ENCODE peak calls at places on chromosomes 1 and 21, in four cellular contexts. B is stimulated activated CD8-positive, alpha-beta memory T cell treated with anti-CD3 and anti-CD28 coated beads, Interleukin-15, amount 100 ng/mL, for 24 hours; W is EH; A is coronary artery. L is an unnamed sample.

GRCh38 chr21:37005548-37006242 is 807 bp upstream of the RIPPLY3 start:
- DNase-seq in B (no peak), W (no peak), A (peak; percentile 28), L (no peak)

GRCh38 chr1:27668121-27668807 is 3.7 kb downstream of the IFI6 start:
- DNase-seq in B (no peak), W (no peak), A (peak; percentile 65), L (no peak)

GRCh38 chr1:7902478-7903084 is 38.1 kb downstream of the TNFRSF9 start:
- DNase-seq in B (peak; percentile 23), W (peak; percentile 76), A (no peak), L (peak; percentile 52)

GRCh38 chr1:160953030-160953429 is 1.6 kb downstream of the ITLN2 start:
- DNase-seq in B (no peak), W (no peak), A (no peak), L (no peak)

GRCh38 chr1:231392380-231393131 is 29.5 kb downstream of the EGLN1 start:
- DNase-seq in B (no peak), W (no peak), A (no peak), L (no peak)

GRCh38 chr21:38219049-38219628 is 37.7 kb upstream of the KCNJ15 start:
- DNase-seq in B (peak; percentile 39), W (peak; percentile 82), A (no peak), L (peak; percentile 54)

GRCh38 chr1:39576016-39576657 is 453 bp downstream of the PABPC4 start:
- DNase-seq in B (peak; percentile 10), W (peak; percentile 45), A (no peak), L (no peak)

GRCh38 chr1:54413295-54413694 is 7.1 kb upstream of the SSBP3 start:
- DNase-seq in B (no peak), W (peak; percentile 81), A (peak; percentile 70), L (no peak)

GRCh38 chr1:226674892-226675719 is 64.0 kb downstream of the ITPKB start:
- DNase-seq in B (peak; percentile 31), W (no peak), A (no peak), L (no peak)

GRCh38 chr21:40185208-40185607 is 318.0 kb downstream of the PCP4 start:
- DNase-seq in B (no peak), W (no peak), A (no peak), L (no peak)